ENCODE peak calls at places on chromosomes 12 and 14, in five cellular contexts. A is GM23248, C is endodermal cell, F is astrocyte, Y is mammary epithelial cell. W is an unnamed sample.

GRCh38 chr12:78864483-78865296 is at the start of gene SYT1:
- DNase-seq in A (peak), C (peak), Y (peak), F (peak), W (peak)

GRCh38 chr14:101711041-101711861 is 50.3 kb upstream of the PPP2R5C start:
- DNase-seq in C (peak), F (no peak), A (no peak), Y (no peak), W (peak)

GRCh38 chr14:99568567-99569560 is 35.1 kb downstream of the CCDC85C start:
- DNase-seq in C (no peak), Y (no peak), F (peak), A (peak), W (no peak)

GRCh38 chr12:4297617-4298016 is 23.4 kb upstream of the TIGAR start:
- DNase-seq in A (no peak), F (no peak), Y (no peak), C (no peak), W (no peak)

GRCh38 chr14:80080601-80081000 is 130.7 kb downstream of the DIO2 start:
- DNase-seq in C (no peak), Y (no peak), F (no peak), A (no peak), W (no peak)

GRCh38 chr12:121430821-121431415 is 31.0 kb downstream of the RNF34 start:
- DNase-seq in A (no peak), F (no peak), C (no peak), Y (no peak), W (no peak)

GRCh38 chr12:26750531-26751171 is 82.3 kb downstream of the ITPR2 start:
- DNase-seq in C (no peak), A (no peak), F (no peak), Y (no peak), W (no peak)

GRCh38 chr12:113932411-113933196 is 33.5 kb downstream of the RBM19 start:
- DNase-seq in C (peak), A (peak), Y (no peak), F (peak), W (no peak)

GRCh38 chr14:95256011-95256775 is 63.5 kb downstream of the CLMN start:
- DNase-seq in F (no peak), A (peak), C (peak), Y (no peak), W (no peak)

GRCh38 chr12:57461904-57462306 is 2.3 kb downstream of the GLI1 start:
- DNase-seq in C (no peak), Y (no peak), A (no peak), F (peak), W (no peak)

GRCh38 chr12:129772463-129773169 is 131.2 kb downstream of the TMEM132D start:
- DNase-seq in C (peak), F (peak), Y (no peak), A (no peak), W (no peak)

GRCh38 chr12:127381043-127381668 is 885.8 kb upstream of the TMEM132C start:
- DNase-seq in F (peak), A (peak), C (peak), Y (peak), W (peak)

DNA sequence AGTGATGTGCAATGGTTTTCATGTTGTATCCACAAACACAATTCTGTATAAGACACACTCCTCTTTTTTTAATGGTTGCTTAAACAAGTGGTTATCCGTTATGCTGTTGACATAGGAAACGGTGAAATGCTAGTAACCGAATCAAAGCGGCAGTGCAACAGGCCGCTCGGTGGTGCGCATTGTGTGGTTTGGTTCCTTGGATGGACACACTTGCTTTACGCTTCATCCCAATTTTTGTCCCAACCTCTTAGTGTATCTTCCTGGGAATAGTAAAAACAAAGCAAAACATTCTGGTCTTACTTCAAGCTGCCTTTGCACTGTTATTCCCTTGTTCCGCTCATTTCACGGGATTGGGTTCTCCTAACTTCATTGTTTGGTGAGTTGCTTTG is 625 bp upstream of the PTGER2 start:
- DNase-seq in F (peak), Y (no peak), C (no peak), A (peak), W (no peak)
- H3K9ac ChIP-seq in F (peak), Y (peak), C (no peak), A (peak), W (peak)

GRCh38 chr12:54021006-54021405 is 7.2 kb upstream of the HOXC6 start:
- DNase-seq in A (peak), F (no peak), Y (no peak), C (peak), W (peak)

GRCh38 chr12:54024127-54024526 is 4.1 kb upstream of the HOXC6 start:
- DNase-seq in C (peak), F (no peak), Y (no peak), A (peak), W (peak)

GRCh38 chr12:54024581-54024980 is 3.7 kb upstream of the HOXC6 start:
- DNase-seq in F (no peak), A (peak), Y (no peak), C (no peak), W (no peak)

GRCh38 chr12:54021432-54022013 is 6.7 kb upstream of the HOXC6 start:
- DNase-seq in C (peak), Y (peak), A (peak), F (no peak), W (peak)

GRCh38 chr12:54022960-54023884 is 5.0 kb upstream of the HOXC6 start:
- DNase-seq in C (no peak), F (no peak), A (peak), Y (no peak), W (peak)
- H3K9ac ChIP-seq in C (no peak), F (no peak), A (peak), Y (peak), W (peak)

GRCh38 chr14:29392287-29392686 is 535.4 kb downstream of the PRKD1 start:
- DNase-seq in A (no peak), Y (no peak), C (no peak), F (no peak), W (no peak)

DNA sequence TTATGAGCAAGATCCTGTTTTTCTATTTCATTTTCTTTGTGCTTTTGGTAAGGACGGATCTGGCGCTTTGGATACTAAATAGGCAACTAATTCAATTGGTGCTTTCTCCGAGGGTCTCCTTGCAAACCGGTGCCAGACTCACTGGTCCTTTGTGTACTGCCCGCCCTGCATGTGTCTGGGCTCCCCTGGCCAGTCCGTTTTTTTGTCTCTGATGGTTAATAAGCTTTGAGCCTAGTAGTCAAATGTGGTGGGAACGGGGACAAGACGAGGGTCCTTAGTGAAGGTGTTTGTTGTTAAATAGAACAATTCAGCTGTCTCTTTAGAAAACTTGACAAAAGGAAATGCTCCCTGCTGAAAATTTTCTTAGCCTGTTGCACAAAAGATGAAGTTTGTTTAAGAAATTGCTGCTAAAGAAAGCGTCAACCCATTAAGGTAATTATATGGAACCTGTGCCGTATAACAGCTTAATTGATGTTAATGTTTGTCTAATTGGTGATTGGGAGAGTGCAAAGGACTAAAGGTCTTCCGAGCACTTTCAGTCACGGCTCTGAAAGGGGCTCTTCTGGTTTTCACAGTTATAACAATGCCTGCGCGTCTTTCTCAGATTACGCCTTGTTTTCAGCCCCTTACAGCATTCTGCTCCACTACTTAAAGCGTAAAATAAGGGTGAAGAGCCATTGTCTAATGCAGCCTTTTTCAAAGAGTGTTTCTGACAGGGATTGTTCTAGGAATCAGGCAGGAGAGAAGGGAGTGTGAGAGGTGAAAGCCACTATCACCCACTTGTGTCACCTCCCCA is 537.4 kb downstream of the PRKD1 start:
- DNase-seq in F (no peak), A (no peak), Y (no peak), C (peak), W (no peak)
- H3K9ac ChIP-seq in F (peak), A (no peak), Y (no peak), C (no peak), W (no peak)

DNA sequence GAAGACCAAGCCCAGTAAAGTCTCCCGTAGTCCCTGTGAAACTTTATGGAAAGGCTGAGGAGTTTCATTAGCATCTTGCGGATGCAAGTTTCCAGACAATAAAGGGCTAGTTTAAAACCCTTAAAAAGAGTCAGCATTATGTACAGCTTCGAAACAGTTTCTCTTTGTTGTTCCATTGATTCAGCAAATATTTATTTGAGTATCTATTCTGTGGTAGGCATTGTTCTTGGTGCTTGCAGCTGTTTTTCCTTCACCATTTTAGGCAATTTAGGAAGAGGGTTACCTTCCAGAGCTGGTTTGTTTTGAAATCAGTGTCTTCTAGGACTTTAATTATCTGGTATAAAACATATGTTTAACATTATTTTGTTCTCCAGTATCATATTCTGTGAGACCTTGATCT is 1.5 kb downstream of the SLIRP start:
- DNase-seq in A (no peak), Y (no peak), F (no peak), C (no peak), W (no peak)
- H3K9ac ChIP-seq in A (peak), Y (peak), F (peak), C (peak), W (peak)

GRCh38 chr12:124379379-124379937 is 84.6 kb downstream of the RFLNA start:
- DNase-seq in F (no peak), A (no peak), C (no peak), Y (no peak), W (no peak)
- H3K9ac ChIP-seq in F (peak), A (peak), C (no peak), Y (no peak), W (no peak)

GRCh38 chr12:31896514-31897039 is 62.6 kb upstream of the RESF1 start:
- DNase-seq in A (no peak), C (no peak), F (peak), Y (peak), W (no peak)
- H3K9ac ChIP-seq in A (no peak), C (no peak), F (no peak), Y (no peak), W (no peak)

GRCh38 chr12:52280319-52280795 is 5.9 kb downstream of the KRT86 start:
- DNase-seq in Y (peak), C (peak), A (peak), F (peak), W (no peak)

GRCh38 chr12:52278931-52279682 is 4.7 kb downstream of the KRT86 start:
- DNase-seq in Y (peak), F (peak), C (peak), A (peak), W (peak)

GRCh38 chr12:52277486-52278245 is 3.2 kb downstream of the KRT86 start:
- DNase-seq in F (no peak), C (peak), Y (no peak), A (no peak), W (peak)

GRCh38 chr12:52279683-52280318 is 5.4 kb downstream of the KRT86 start:
- DNase-seq in C (peak), F (peak), Y (no peak), A (peak), W (no peak)

DNA sequence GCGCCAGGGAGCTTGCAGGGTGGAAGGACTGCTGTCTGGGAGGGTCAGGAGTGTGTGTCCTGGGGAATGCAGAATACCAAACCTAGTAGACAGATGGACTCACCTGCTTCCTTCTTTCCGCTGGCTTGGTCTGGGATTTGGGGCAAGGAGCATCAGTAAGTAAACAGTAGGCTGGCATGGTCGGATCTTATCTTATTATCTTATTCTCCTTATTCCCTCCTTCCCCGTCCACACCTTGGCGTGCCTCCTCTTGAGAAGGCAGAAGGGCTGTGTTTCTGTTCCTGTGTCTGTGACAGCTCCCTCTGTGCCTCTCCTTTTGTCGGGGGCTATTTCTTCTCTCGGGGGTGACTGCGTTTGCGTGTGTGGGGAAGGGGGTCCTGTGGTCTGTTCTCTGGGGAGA is 4.1 kb downstream of the KRT86 start:
- DNase-seq in A (no peak), F (no peak), C (no peak), Y (no peak), W (no peak)
- H3K9ac ChIP-seq in A (peak), F (peak), C (no peak), Y (peak), W (no peak)

W was measured in kidney.